ENCODE peak calls at places on chromosomes 3 and 15, in six cellular contexts. W is sigmoid colon, L is DND-41, B is IMR-90, D is lung, V is transverse colon. A is an unnamed sample. For H3K9me3, the result is how much of the 10 kb centered on the place peaks cover.

GRCh38 chr3:147411235-147411607 is 2.1 kb downstream of the ZIC1 start:
- DNase-seq in W (no peak), L (no peak), B (peak), D (peak), V (no peak), A (no peak)

GRCh38 chr3:197501496-197501878 is 54.3 kb downstream of the BDH1 start:
- DNase-seq in W (no peak), L (no peak), B (peak), D (no peak), V (peak), A (no peak)

GRCh38 chr15:98953000-98953776 is 54.4 kb downstream of the PGPEP1L start:
- DNase-seq in W (no peak), L (peak), B (peak), D (no peak), V (no peak), A (no peak)

GRCh38 chr3:157030712-157031111 is 129.2 kb downstream of the CCNL1 start:
- DNase-seq in W (no peak), L (no peak), B (no peak), D (no peak), V (no peak), A (no peak)

GRCh38 chr3:49602877-49603411 is 48.7 kb downstream of the BSN start:
- DNase-seq in W (peak), L (no peak), B (no peak), D (no peak), V (no peak), A (peak)

GRCh38 chr3:99823723-99824711 is 6.4 kb downstream of the CMSS1 start:
- DNase-seq in W (no peak), L (no peak), B (no peak), D (no peak), V (no peak), A (no peak)

GRCh38 chr15:35000511-35000910 is 12.4 kb upstream of the ZNF770 start:
- DNase-seq in W (no peak), L (no peak), B (peak), D (no peak), V (no peak), A (no peak)

GRCh38 chr3:64645236-64645635 is 42.6 kb downstream of the ADAMTS9 start:
- DNase-seq in W (no peak), L (no peak), B (no peak), D (no peak), V (no peak), A (no peak)

GRCh38 chr3:187733371-187733770 is 11.9 kb downstream of the BCL6 start:
- DNase-seq in W (no peak), L (no peak), B (no peak), D (no peak), V (no peak), A (no peak)

GRCh38 chr3:42022355-42022754 is 60.5 kb upstream of the ULK4 start:
- DNase-seq in W (no peak), L (no peak), B (no peak), D (no peak), V (no peak), A (no peak)

GRCh38 chr3:195025056-195025880 is 245.7 kb downstream of the XXYLT1 start:
- DNase-seq in W (peak), L (no peak), B (no peak), D (no peak), V (no peak), A (no peak)

GRCh38 chr3:39848365-39848764 is 39.0 kb downstream of the MYRIP start:
- DNase-seq in W (no peak), L (no peak), B (no peak), D (no peak), V (no peak), A (no peak)

GRCh38 chr3:185423178-185423577 is 60.2 kb downstream of the MAP3K13 start:
- DNase-seq in W (no peak), L (no peak), B (peak), D (no peak), V (peak), A (peak)

GRCh38 chr3:136925425-136926190 is 32.2 kb upstream of the IL20RB start:
- DNase-seq in W (no peak), L (no peak), B (no peak), D (no peak), V (no peak), A (no peak)

GRCh38 chr15:69805248-69805953 is 292.3 kb downstream of the TLE3 start:
- DNase-seq in W (no peak), L (no peak), B (no peak), D (no peak), V (no peak), A (no peak)

GRCh38 chr3:196340466-196340865 is 2.3 kb upstream of the TM4SF19 start:
- DNase-seq in W (no peak), L (no peak), B (no peak), D (no peak), V (no peak), A (no peak)

GRCh38 chr3:152399374-152399773 is 130.6 kb downstream of the MBNL1 start:
- DNase-seq in W (no peak), L (no peak), B (peak), D (no peak), V (no peak), A (no peak)

GRCh38 chr3:14614189-14614588 is 37.4 kb upstream of the CCDC174 start:
- DNase-seq in W (no peak), L (no peak), B (no peak), D (no peak), V (no peak), A (no peak)

GRCh38 chr3:45055411-45056143 is 29.5 kb downstream of the CLEC3B start:
- DNase-seq in W (no peak), L (peak), B (peak), D (no peak), V (no peak), A (no peak)
- TF ChIP-seq CTCF in W (no peak), L (peak), B (peak), D (no peak), V (no peak), A (no peak)

GRCh38 chr3:119427669-119428068 is 35.7 kb downstream of the TMEM39A start:
- DNase-seq in W (no peak), L (no peak), B (no peak), D (no peak), V (no peak), A (no peak)
- H3K9me3 ChIP-seq in W (under half), L (under half), B (under half), D (under half), V (under half), A (under half)

DNA sequence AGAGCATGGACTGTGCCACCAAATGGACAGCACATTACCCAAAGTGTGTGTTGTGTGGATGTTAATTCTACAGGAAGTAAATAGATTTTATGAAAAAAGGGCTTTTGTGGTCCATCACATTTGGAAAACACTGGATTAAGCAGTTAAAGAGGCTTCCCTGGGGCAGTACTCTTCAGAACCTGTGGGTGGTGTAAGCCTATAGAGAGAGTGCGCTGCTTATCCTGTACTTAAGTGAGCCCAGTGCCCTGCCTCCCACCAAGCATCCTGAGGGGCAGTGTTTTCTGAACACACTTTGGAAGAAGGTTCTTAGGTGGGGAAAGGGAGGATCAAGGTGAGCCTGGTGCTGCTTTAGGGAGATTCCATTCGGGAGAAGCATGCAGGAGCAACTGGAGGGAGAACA is 10.9 kb downstream of the TTLL3 start:
- DNase-seq in W (no peak), L (no peak), B (peak), D (no peak), V (no peak), A (no peak)
- TF ChIP-seq CTCF in W (no peak), L (peak), B (peak), D (no peak), V (no peak), A (no peak)

GRCh38 chr3:132290833-132291232 is 26.4 kb upstream of the ACP3 start:
- DNase-seq in W (no peak), L (no peak), B (peak), D (no peak), V (no peak), A (no peak)

GRCh38 chr3:132292062-132292461 is 25.1 kb upstream of the ACP3 start:
- DNase-seq in W (no peak), L (no peak), B (no peak), D (no peak), V (no peak), A (no peak)

GRCh38 chr3:132286035-132286434 is 31.2 kb upstream of the ACP3 start:
- DNase-seq in W (no peak), L (no peak), B (no peak), D (no peak), V (no peak), A (no peak)

GRCh38 chr3:132288357-132288756 is 28.9 kb upstream of the ACP3 start:
- DNase-seq in W (no peak), L (no peak), B (no peak), D (no peak), V (no peak), A (no peak)

GRCh38 chr3:132289311-132289710 is 27.9 kb upstream of the ACP3 start:
- DNase-seq in W (no peak), L (no peak), B (no peak), D (no peak), V (no peak), A (no peak)
- H3K9me3 ChIP-seq in W (under half), L (under half), B (under half), D (under half), V (under half), A (under half)

GRCh38 chr3:27720899-27721716 is 1.0 kb downstream of the EOMES start:
- DNase-seq in W (no peak), L (no peak), B (no peak), D (no peak), V (no peak), A (no peak)
- TF ChIP-seq CTCF in W (no peak), L (peak), B (no peak), D (no peak), V (peak), A (no peak)

GRCh38 chr15:29560896-29561295 is 261.4 kb downstream of the TJP1 start:
- DNase-seq in W (no peak), L (no peak), B (no peak), D (no peak), V (no peak), A (no peak)
- H3K9me3 ChIP-seq in W (under half), L (under half), B (under half), D (under half), V (under half), A (under half)

GRCh38 chr15:89822951-89823701 is 8.5 kb upstream of the ANPEP start:
- DNase-seq in W (no peak), L (no peak), B (peak), D (no peak), V (no peak), A (no peak)
- TF ChIP-seq CTCF in W (no peak), L (no peak), B (no peak), D (no peak), V (no peak), A (no peak)

DNA sequence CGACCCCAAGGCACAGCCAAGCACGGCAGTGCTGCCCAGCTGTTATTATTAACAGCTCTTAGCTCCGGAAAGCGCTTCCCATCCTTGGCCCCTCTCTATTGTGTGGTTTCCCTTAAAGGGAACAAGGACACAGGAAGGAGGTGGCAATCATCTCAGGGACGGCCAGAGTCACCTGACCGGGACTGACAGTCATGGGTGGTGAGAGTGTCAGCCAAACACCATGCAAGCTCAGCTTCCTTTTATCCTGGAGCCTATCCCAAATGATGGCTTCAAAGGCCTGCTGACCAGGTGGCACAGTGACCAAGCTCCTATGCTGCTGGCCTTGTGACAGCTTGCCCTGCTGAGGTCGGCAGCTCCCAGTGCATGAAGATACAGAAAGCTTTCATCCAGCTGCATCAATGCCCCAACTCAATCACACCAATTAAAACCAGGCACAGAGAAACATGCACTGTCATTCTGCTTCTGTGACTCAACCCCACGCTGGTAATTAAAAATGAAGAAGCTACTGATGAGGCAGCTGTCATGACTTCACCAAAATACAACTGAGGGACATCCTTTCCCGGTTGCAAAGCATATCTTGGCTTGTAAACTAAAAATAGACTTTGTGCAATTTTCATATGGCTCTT is 34.1 kb downstream of the PCSK6 start:
- DNase-seq in W (no peak), L (no peak), B (no peak), D (no peak), V (no peak), A (no peak)
- H3K9me3 ChIP-seq in W (under half), L (under half), B (under half), D (under half), V (under half), A (under half)

GRCh38 chr3:139493826-139494385 is 17.6 kb upstream of the RBP2 start:
- DNase-seq in W (no peak), L (no peak), B (no peak), D (no peak), V (no peak), A (no peak)

GRCh38 chr3:139491027-139491700 is 14.8 kb upstream of the RBP2 start:
- DNase-seq in W (no peak), L (no peak), B (no peak), D (no peak), V (no peak), A (no peak)

GRCh38 chr3:139491966-139492365 is 15.7 kb upstream of the RBP2 start:
- DNase-seq in W (no peak), L (no peak), B (no peak), D (no peak), V (no peak), A (no peak)
- TF ChIP-seq CTCF in W (no peak), L (no peak), B (no peak), D (no peak), V (no peak), A (no peak)

GRCh38 chr15:95520511-95520910 is 810.0 kb upstream of the NR2F2 start:
- DNase-seq in W (no peak), L (no peak), B (no peak), D (no peak), V (no peak), A (no peak)

GRCh38 chr15:95520922-95521321 is 809.6 kb upstream of the NR2F2 start:
- DNase-seq in W (no peak), L (no peak), B (no peak), D (no peak), V (no peak), A (no peak)

DNA sequence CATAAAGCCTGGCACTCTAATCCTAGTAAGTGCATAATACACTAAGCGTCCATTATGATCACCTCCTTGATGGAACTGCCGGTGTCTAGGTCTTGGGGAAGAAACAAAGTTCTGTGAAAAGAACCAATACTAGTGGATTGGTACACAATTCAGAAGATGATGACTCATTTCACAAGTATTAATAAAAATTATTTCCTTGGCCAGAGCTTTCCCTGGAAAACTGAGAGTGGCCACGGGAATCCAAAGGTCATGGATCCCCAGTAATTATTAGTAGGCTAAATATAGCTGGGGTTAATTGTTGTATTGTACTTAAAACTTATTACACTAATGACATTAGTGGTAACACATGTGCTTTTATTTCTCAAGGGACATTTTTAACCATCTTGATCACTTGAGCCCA is 808.0 kb upstream of the NR2F2 start:
- DNase-seq in W (no peak), L (no peak), B (peak), D (no peak), V (no peak), A (no peak)
- H3K9me3 ChIP-seq in W (under half), L (under half), B (under half), D (under half), V (under half), A (under half)